ENCODE peak calls at places on chromosomes 7 and 10, in four cellular contexts. C, R, L and D are unnamed samples.

GRCh38 chr10:14416308-14416700 is 85.6 kb upstream of the FRMD4A start:
- DNase-seq in C (no peak), R (no peak), L (no peak), D (no peak)

GRCh38 chr10:104483582-104483981 is 129.9 kb downstream of the CFAP58 start:
- DNase-seq in C (no peak), R (no peak), L (no peak), D (no peak)

GRCh38 chr7:134866581-134866980 is 87.1 kb downstream of the CALD1 start:
- DNase-seq in C (no peak), R (no peak), L (no peak), D (no peak)

GRCh38 chr7:117667456-117667855 is 187.6 kb downstream of the CFTR start:
- DNase-seq in C (no peak), R (no peak), L (no peak), D (no peak)

GRCh38 chr7:121079425-121080169 is 91.1 kb downstream of the CPED1 start:
- DNase-seq in C (no peak), R (no peak), L (no peak), D (no peak)

GRCh38 chr10:7408003-7408493 is 2.8 kb downstream of the SFMBT2 start:
- DNase-seq in C (peak; percentile 77), R (no peak), L (peak; percentile 35), D (no peak)

GRCh38 chr7:41711283-41712064 is 8.6 kb upstream of the INHBA start:
- DNase-seq in C (no peak), R (no peak), L (peak; percentile 60), D (no peak)

GRCh38 chr7:24572421-24573007 is 738 bp upstream of the PALS2 start:
- DNase-seq in C (peak; percentile 52), R (no peak), L (peak; percentile 21), D (peak; percentile 8)

GRCh38 chr10:62043493-62043938 is 142.0 kb downstream of the ARID5B start:
- DNase-seq in C (no peak), R (no peak), L (no peak), D (no peak)

GRCh38 chr7:66206116-66206908 is 1.2 kb downstream of the TPST1 start:
- DNase-seq in C (no peak), R (no peak), L (no peak), D (no peak)

GRCh38 chr7:1160665-1161010 is 642 bp upstream of the ZFAND2A start:
- DNase-seq in C (no peak), R (no peak), L (peak; percentile 34), D (no peak)
- TF ChIP-seq POLR2A in C (no peak), R (no peak), L (no peak), D (no peak)

GRCh38 chr10:101797403-101798059 is 14.3 kb upstream of the NPM3 start:
- DNase-seq in C (no peak), R (no peak), L (no peak), D (no peak)
- TF ChIP-seq EP300 in C (no peak), R (no peak), L (no peak), D (no peak)

GRCh38 chr7:22187691-22188348 is 169.1 kb downstream of the RAPGEF5 start:
- DNase-seq in C (no peak), R (no peak), L (no peak), D (no peak)

GRCh38 chr7:22192778-22193177 is 164.2 kb downstream of the RAPGEF5 start:
- DNase-seq in C (no peak), R (no peak), L (no peak), D (no peak)

GRCh38 chr7:22189230-22189629 is 167.7 kb downstream of the RAPGEF5 start:
- DNase-seq in C (no peak), R (no peak), L (no peak), D (no peak)

GRCh38 chr7:22190736-22191135 is 166.2 kb downstream of the RAPGEF5 start:
- DNase-seq in C (no peak), R (no peak), L (no peak), D (no peak)

DNA sequence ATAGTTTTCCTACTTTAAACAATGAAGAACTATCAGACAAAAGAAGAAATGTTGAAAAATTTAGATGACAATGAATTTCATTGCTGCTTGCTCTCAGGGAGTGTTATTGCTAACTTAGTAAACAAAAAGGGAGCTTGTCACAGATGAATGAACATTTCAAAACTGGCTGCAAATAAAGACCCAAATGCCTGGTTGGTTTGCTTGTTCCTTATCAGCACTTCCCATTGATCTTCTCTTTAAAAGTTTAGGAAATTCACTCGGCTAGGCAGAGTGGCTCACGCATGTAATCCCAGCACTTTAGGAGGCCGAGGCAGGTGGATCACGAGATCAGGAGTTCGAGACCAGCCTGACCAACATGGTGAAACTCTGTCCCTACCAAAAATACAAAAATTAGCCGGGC is 167.2 kb downstream of the RAPGEF5 start:
- DNase-seq in C (no peak), R (no peak), L (no peak), D (no peak)
- H3K36me3 ChIP-seq in C (no peaks in the 10 kb centered on the region), R (no peaks in the 10 kb centered on the region), L (peaks cover 14% of the 10 kb centered on the region), D (peaks cover 12% of the 10 kb centered on the region)

GRCh38 chr7:104923010-104923421 is 91.0 kb upstream of the KMT2E start:
- DNase-seq in C (peak; percentile 67), R (peak; percentile 71), L (peak; percentile 81), D (peak; percentile 74)
- TF ChIP-seq POLR2A in C (no peak), R (no peak), L (no peak), D (no peak)

GRCh38 chr7:83457022-83457892 is 191.7 kb downstream of the SEMA3E start:
- DNase-seq in C (no peak), R (no peak), L (no peak), D (no peak)
- TF ChIP-seq EP300 in C (no peak), R (no peak), L (no peak), D (no peak)

DNA sequence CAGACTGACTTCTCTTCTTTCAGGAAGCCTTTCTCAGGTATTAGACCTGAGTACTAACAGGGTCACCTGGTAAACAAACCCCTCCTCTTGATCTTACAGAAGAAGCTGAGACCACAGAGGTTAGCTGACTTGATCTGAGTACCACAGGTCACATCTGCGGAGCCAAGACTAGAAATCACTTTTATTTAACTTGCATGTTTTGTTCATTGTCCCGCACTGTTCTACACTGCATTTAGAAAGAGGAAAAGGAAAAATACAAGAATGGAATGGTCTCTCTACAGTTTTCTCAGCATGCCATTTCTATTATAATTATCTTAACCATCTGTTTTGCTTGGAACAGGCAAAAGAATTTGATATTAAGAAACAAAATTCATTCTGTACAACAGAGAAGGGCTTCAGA is 245.6 kb upstream of the ETV1 start:
- DNase-seq in C (no peak), R (no peak), L (no peak), D (no peak)
- H3K36me3 ChIP-seq in C (no peaks in the 10 kb centered on the region), R (no peaks in the 10 kb centered on the region), L (no peaks in the 10 kb centered on the region), D (no peaks in the 10 kb centered on the region)

GRCh38 chr10:43396928-43397624 is 11.9 kb downstream of the HNRNPF start:
- DNase-seq in C (peak; percentile 83), R (no peak), L (peak; percentile 97), D (peak; percentile 80)
- TF ChIP-seq POLR2A in C (peak; percentile 52), R (peak; percentile 82), L (peak; percentile 88), D (peak; percentile 68)

DNA sequence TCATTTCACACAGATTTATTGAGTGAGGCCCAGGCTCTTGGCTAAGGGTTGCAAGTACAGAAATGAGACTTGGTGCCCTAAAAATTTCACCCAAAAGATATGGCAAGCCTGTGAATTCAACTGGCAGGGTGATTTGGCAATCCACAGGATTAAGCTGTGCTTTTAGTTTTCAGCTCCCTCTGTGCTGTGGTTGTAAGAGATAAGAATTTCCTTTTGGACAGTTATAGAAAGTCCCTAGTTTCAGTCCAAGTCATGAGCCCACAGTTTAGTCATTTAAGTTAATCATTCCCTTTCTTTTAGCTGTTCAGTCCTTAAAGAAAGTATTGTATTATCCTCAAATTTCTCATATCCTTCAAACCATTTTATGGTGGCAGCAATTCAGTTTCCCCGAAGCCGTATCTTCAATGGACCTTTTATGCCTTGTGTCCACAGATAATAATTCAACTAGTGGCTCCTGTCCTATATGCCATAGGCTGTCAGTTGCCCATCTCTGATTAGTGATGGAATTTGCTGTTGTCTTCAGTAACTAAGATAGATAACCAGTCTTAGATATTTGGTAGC is 73.4 kb upstream of the NAMPT start:
- DNase-seq in C (no peak), R (no peak), L (no peak), D (no peak)
- TF ChIP-seq EP300 in C (no peak), R (peak; percentile 67), L (no peak), D (no peak)

DNA sequence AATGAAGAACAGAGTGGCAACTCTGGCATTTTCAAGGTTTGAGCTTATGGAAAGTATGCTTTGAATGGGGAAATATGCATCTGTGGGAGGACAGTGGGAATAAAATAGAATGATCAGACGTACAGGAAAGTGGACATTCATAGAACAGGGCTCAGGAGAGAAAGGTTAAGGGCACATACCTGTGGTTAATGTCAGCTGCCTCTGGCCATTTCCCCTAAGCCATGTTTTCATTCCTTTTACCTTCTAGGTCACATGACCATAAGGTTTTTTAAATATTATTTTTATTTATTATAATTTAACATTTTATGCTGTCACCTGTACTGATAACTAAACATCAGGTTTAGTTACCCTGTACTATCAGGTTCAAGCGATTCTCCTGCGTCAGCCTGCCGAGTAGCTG is 52.8 kb downstream of the LRRC4 start:
- DNase-seq in C (no peak), R (no peak), L (no peak), D (no peak)
- H3K36me3 ChIP-seq in C (no peaks in the 10 kb centered on the region), R (peaks cover 8% of the 10 kb centered on the region), L (no peaks in the 10 kb centered on the region), D (no peaks in the 10 kb centered on the region)

DNA sequence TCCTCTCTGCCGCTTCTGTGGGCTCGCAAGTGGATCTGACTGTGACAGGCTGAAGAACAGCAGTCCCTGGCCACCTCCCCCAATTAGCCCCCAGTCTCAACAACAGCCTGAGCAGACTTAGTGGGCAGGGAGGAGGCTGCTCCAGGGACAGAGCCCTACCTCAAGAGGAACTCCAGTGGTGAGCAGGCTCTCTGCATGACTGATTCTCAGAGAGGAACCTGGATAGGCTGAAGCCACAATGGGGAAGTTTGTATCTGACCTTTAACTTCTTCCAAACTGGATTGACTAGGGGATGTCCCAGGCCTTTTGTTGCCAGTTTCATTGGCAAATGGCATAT is 93.0 kb downstream of the ARHGAP22 start:
- DNase-seq in C (no peak), R (no peak), L (no peak), D (no peak)
- TF ChIP-seq POLR2A in C (no peak), R (no peak), L (no peak), D (no peak)